ENCODE peak calls at places on chromosome 11, in nine cellular contexts. P, A, I, C, V, Q, G, B and J are unnamed samples.

GRCh38 chr11:34640050-34640971 is 19.4 kb downstream of the EHF start:
- DNase-seq in P (no peak), A (no peak), I (no peak), C (no peak), V (no peak), Q (no peak), G (no peak), B (no peak), J (no peak)

GRCh38 chr11:118607401-118608267 is at the start of gene PHLDB1:
- DNase-seq in P (peak), A (no peak), I (peak), C (peak), V (peak), Q (peak), G (peak), B (peak), J (peak)

GRCh38 chr11:83671295-83671694 is 385.1 kb upstream of the CCDC90B start:
- DNase-seq in P (no peak), A (no peak), I (no peak), C (no peak), V (no peak), Q (no peak), G (no peak), B (no peak), J (no peak)

GRCh38 chr11:93492464-93493251 is 50.5 kb downstream of the SMCO4 start:
- DNase-seq in P (no peak), A (no peak), I (no peak), C (no peak), V (no peak), Q (no peak), G (no peak), B (no peak), J (no peak)

GRCh38 chr11:121652982-121653381 is 200.2 kb upstream of the SORL1-AS1 start:
- DNase-seq in P (peak), A (no peak), I (peak), C (no peak), V (no peak), Q (no peak), G (peak), B (no peak), J (peak)

GRCh38 chr11:4713241-4713640 is 8.7 kb downstream of the MMP26 start:
- DNase-seq in P (peak), A (no peak), I (no peak), C (peak), V (no peak), Q (no peak), G (no peak), B (no peak), J (no peak)

GRCh38 chr11:115623021-115623451 is 118.8 kb upstream of the CADM1 start:
- DNase-seq in P (peak), A (peak), I (peak), C (peak), V (no peak), Q (no peak), G (peak), B (peak), J (peak)

GRCh38 chr11:24386551-24387404 is 110.1 kb upstream of the LUZP2 start:
- DNase-seq in P (peak), A (peak), I (peak), C (no peak), V (no peak), Q (no peak), G (peak), B (no peak), J (peak)

GRCh38 chr11:119421941-119422504 is 949 bp downstream of the THY1 start:
- DNase-seq in P (peak), A (no peak), I (peak), C (peak), V (peak), Q (no peak), G (no peak), B (no peak), J (no peak)

GRCh38 chr11:62958547-62959071 is 26.2 kb downstream of the SLC22A6 start:
- DNase-seq in P (peak), A (peak), I (peak), C (peak), V (no peak), Q (no peak), G (peak), B (peak), J (peak)

GRCh38 chr11:67666303-67666645 is 8.1 kb downstream of the ALDH3B2 start:
- DNase-seq in P (no peak), A (no peak), I (no peak), C (no peak), V (no peak), Q (no peak), G (no peak), B (no peak), J (no peak)

GRCh38 chr11:2166091-2166851 is 5.3 kb upstream of the INS start:
- DNase-seq in P (no peak), A (no peak), I (peak), C (no peak), V (peak), Q (peak), G (no peak), B (no peak), J (peak)

GRCh38 chr11:11157201-11157600 is 195.8 kb downstream of the CSNK2A3 start:
- DNase-seq in P (peak), A (no peak), I (peak), C (no peak), V (peak), Q (no peak), G (peak), B (no peak), J (peak)

GRCh38 chr11:64568584-64569140 is 22.4 kb upstream of the SLC22A12 start:
- DNase-seq in P (no peak), A (no peak), I (no peak), C (no peak), V (no peak), Q (no peak), G (no peak), B (no peak), J (no peak)

GRCh38 chr11:1570896-1571759 is 943 bp downstream of the DUSP8 start:
- DNase-seq in P (no peak), A (no peak), I (no peak), C (no peak), V (no peak), Q (no peak), G (no peak), B (no peak), J (no peak)

GRCh38 chr11:8829556-8829955 is 81.4 kb upstream of the AKIP1 start:
- DNase-seq in P (no peak), A (no peak), I (no peak), C (no peak), V (no peak), Q (no peak), G (no peak), B (no peak), J (no peak)

GRCh38 chr11:26992031-26992541 is 1.8 kb upstream of the FIBIN start:
- DNase-seq in P (peak), A (peak), I (peak), C (no peak), V (no peak), Q (no peak), G (peak), B (no peak), J (no peak)

GRCh38 chr11:18526521-18527296 is at the start of gene TSG101:
- DNase-seq in P (peak), A (peak), I (peak), C (peak), V (peak), Q (peak), G (peak), B (peak), J (peak)

GRCh38 chr11:115965754-115966504 is 461.7 kb upstream of the CADM1 start:
- DNase-seq in P (peak), A (no peak), I (no peak), C (no peak), V (no peak), Q (no peak), G (no peak), B (peak), J (no peak)

GRCh38 chr11:61827573-61828378 is at the start of gene FADS2:
- DNase-seq in P (peak), A (no peak), I (peak), C (peak), V (peak), Q (peak), G (peak), B (peak), J (no peak)

GRCh38 chr11:76891285-76891684 is 30.6 kb downstream of the ACER3 start:
- DNase-seq in P (no peak), A (no peak), I (no peak), C (no peak), V (no peak), Q (no peak), G (no peak), B (no peak), J (no peak)

GRCh38 chr11:2776351-2777061 is 76.7 kb upstream of the KCNQ1OT1 start:
- DNase-seq in P (no peak), A (no peak), I (no peak), C (no peak), V (no peak), Q (peak), G (no peak), B (peak), J (no peak)

GRCh38 chr11:119902656-119903181 is 173.7 kb upstream of the NECTIN1 start:
- DNase-seq in P (no peak), A (no peak), I (no peak), C (no peak), V (no peak), Q (no peak), G (no peak), B (no peak), J (peak)

GRCh38 chr11:114277637-114278341 is 18.4 kb upstream of the NNMT start:
- DNase-seq in P (no peak), A (no peak), I (no peak), C (no peak), V (no peak), Q (no peak), G (no peak), B (no peak), J (no peak)

GRCh38 chr11:17572359-17572690 is 25.3 kb downstream of the OTOG start:
- DNase-seq in P (no peak), A (no peak), I (no peak), C (no peak), V (no peak), Q (no peak), G (no peak), B (peak), J (no peak)

GRCh38 chr11:8810331-8811301 is 100.4 kb upstream of the AKIP1 start:
- DNase-seq in P (peak), A (peak), I (peak), C (peak), V (peak), Q (no peak), G (peak), B (peak), J (peak)

GRCh38 chr11:11313426-11313825 is 39.6 kb downstream of the CSNK2A3 start:
- DNase-seq in P (peak), A (no peak), I (no peak), C (no peak), V (no peak), Q (no peak), G (peak), B (no peak), J (peak)

GRCh38 chr11:76380161-76380976 is 563 bp downstream of the THAP12 start:
- DNase-seq in P (peak), A (no peak), I (peak), C (peak), V (peak), Q (peak), G (peak), B (no peak), J (peak)

GRCh38 chr11:63785823-63786222 is 17.2 kb upstream of the ZFTA start:
- DNase-seq in P (no peak), A (no peak), I (no peak), C (no peak), V (no peak), Q (no peak), G (no peak), B (no peak), J (no peak)

GRCh38 chr11:118152020-118152551 is 537 bp downstream of the SCN4B start:
- DNase-seq in P (no peak), A (no peak), I (no peak), C (no peak), V (no peak), Q (no peak), G (no peak), B (no peak), J (no peak)

GRCh38 chr11:125956371-125956770 is 10.5 kb downstream of the VSIG10L2 start:
- DNase-seq in P (peak), A (peak), I (no peak), C (peak), V (no peak), Q (no peak), G (peak), B (no peak), J (peak)

GRCh38 chr11:103529217-103529684 is 420.0 kb downstream of the DYNC2H1 start:
- DNase-seq in P (peak), A (no peak), I (peak), C (no peak), V (no peak), Q (no peak), G (peak), B (peak), J (no peak)

GRCh38 chr11:57474017-57474750 is 13.9 kb downstream of the RTN4RL2 start:
- DNase-seq in P (no peak), A (no peak), I (no peak), C (no peak), V (peak), Q (no peak), G (no peak), B (no peak), J (no peak)

GRCh38 chr11:61682093-61682732 is 2.0 kb downstream of the DAGLA start:
- DNase-seq in P (peak), A (no peak), I (peak), C (no peak), V (no peak), Q (no peak), G (no peak), B (peak), J (no peak)

GRCh38 chr11:8748317-8748716 is 65.7 kb downstream of the RPL27A start:
- DNase-seq in P (no peak), A (no peak), I (no peak), C (no peak), V (no peak), Q (no peak), G (no peak), B (no peak), J (no peak)

GRCh38 chr11:111521132-111521531 is 6.6 kb downstream of the HOATZ start:
- DNase-seq in P (peak), A (peak), I (peak), C (no peak), V (no peak), Q (no peak), G (no peak), B (no peak), J (no peak)

GRCh38 chr11:14054708-14055107 is 92.2 kb downstream of the SPON1 start:
- DNase-seq in P (peak), A (no peak), I (no peak), C (no peak), V (no peak), Q (no peak), G (no peak), B (no peak), J (no peak)

GRCh38 chr11:65095974-65096806 is at the start of gene VPS51:
- DNase-seq in P (peak), A (peak), I (peak), C (peak), V (peak), Q (peak), G (peak), B (peak), J (peak)